ENCODE peak calls at places on chromosomes 16 and 17, in seven cellular contexts. One of them, this sample, is unnamed.

GRCh38 chr17:29146369-29146972 is 33.7 kb downstream of the MYO18A start:
- DNase-seq in heart left ventricle: no peak
- DNase-seq in body of pancreas: no peak
- DNase-seq in RWPE1: no peak
- DNase-seq in mammary epithelial cell: no peak
- DNase-seq in right lobe of liver: no peak
- DNase-seq in keratinocyte: no peak
- DNase-seq in this sample: no peak

GRCh38 chr17:64632193-64632592 is 29.9 kb downstream of the SMURF2 start:
- DNase-seq in right lobe of liver: no peak
- DNase-seq in heart left ventricle: no peak
- DNase-seq in RWPE1: no peak
- DNase-seq in mammary epithelial cell: no peak
- DNase-seq in body of pancreas: no peak
- DNase-seq in keratinocyte: no peak
- DNase-seq in this sample: no peak

GRCh38 chr17:33142703-33143299 is 150.3 kb downstream of the ASIC2 start:
- DNase-seq in heart left ventricle: no peak
- DNase-seq in body of pancreas: no peak
- DNase-seq in keratinocyte: no peak
- DNase-seq in right lobe of liver: no peak
- DNase-seq in mammary epithelial cell: peak
- DNase-seq in RWPE1: peak
- DNase-seq in this sample: no peak

GRCh38 chr17:72555052-72555451 is 434.2 kb downstream of the SOX9 start:
- DNase-seq in right lobe of liver: no peak
- DNase-seq in heart left ventricle: no peak
- DNase-seq in RWPE1: no peak
- DNase-seq in mammary epithelial cell: no peak
- DNase-seq in keratinocyte: no peak
- DNase-seq in body of pancreas: no peak
- DNase-seq in this sample: peak

GRCh38 chr17:30224419-30224960 is 11.0 kb downstream of the SLC6A4 start:
- DNase-seq in mammary epithelial cell: no peak
- DNase-seq in RWPE1: no peak
- DNase-seq in heart left ventricle: no peak
- DNase-seq in body of pancreas: no peak
- DNase-seq in right lobe of liver: no peak
- DNase-seq in keratinocyte: no peak
- DNase-seq in this sample: no peak

GRCh38 chr16:86319871-86320270 is 190.5 kb upstream of the FOXF1 start:
- DNase-seq in body of pancreas: no peak
- DNase-seq in RWPE1: no peak
- DNase-seq in mammary epithelial cell: no peak
- DNase-seq in right lobe of liver: no peak
- DNase-seq in keratinocyte: no peak
- DNase-seq in heart left ventricle: no peak
- DNase-seq in this sample: no peak

GRCh38 chr17:55717898-55718735 is 4.5 kb downstream of the TMEM100 start:
- DNase-seq in right lobe of liver: peak
- DNase-seq in keratinocyte: no peak
- DNase-seq in heart left ventricle: peak
- DNase-seq in body of pancreas: peak
- DNase-seq in mammary epithelial cell: peak
- DNase-seq in RWPE1: peak
- DNase-seq in this sample: peak

GRCh38 chr16:64121473-64121872 is 1000.4 kb downstream of the CDH11 start:
- DNase-seq in keratinocyte: peak
- DNase-seq in right lobe of liver: no peak
- DNase-seq in mammary epithelial cell: peak
- DNase-seq in heart left ventricle: no peak
- DNase-seq in body of pancreas: no peak
- DNase-seq in RWPE1: peak
- DNase-seq in this sample: no peak

GRCh38 chr17:40451420-40451819 is 8.2 kb downstream of the IGFBP4 start:
- DNase-seq in mammary epithelial cell: no peak
- DNase-seq in keratinocyte: no peak
- DNase-seq in right lobe of liver: peak
- DNase-seq in body of pancreas: peak
- DNase-seq in heart left ventricle: peak
- DNase-seq in RWPE1: no peak
- DNase-seq in this sample: peak

GRCh38 chr17:40452074-40452787 is 9.0 kb downstream of the IGFBP4 start:
- DNase-seq in body of pancreas: peak
- DNase-seq in RWPE1: no peak
- DNase-seq in mammary epithelial cell: no peak
- DNase-seq in keratinocyte: no peak
- DNase-seq in right lobe of liver: no peak
- DNase-seq in heart left ventricle: peak
- DNase-seq in this sample: peak

GRCh38 chr17:40450175-40450574 is 6.9 kb downstream of the IGFBP4 start:
- DNase-seq in heart left ventricle: peak
- DNase-seq in RWPE1: peak
- DNase-seq in keratinocyte: no peak
- DNase-seq in body of pancreas: peak
- DNase-seq in right lobe of liver: peak
- DNase-seq in mammary epithelial cell: peak
- DNase-seq in this sample: peak

GRCh38 chr17:40453881-40454630 is 10.8 kb downstream of the IGFBP4 start:
- DNase-seq in body of pancreas: no peak
- DNase-seq in mammary epithelial cell: no peak
- DNase-seq in right lobe of liver: no peak
- DNase-seq in RWPE1: no peak
- DNase-seq in heart left ventricle: no peak
- DNase-seq in keratinocyte: no peak
- DNase-seq in this sample: no peak

DNA sequence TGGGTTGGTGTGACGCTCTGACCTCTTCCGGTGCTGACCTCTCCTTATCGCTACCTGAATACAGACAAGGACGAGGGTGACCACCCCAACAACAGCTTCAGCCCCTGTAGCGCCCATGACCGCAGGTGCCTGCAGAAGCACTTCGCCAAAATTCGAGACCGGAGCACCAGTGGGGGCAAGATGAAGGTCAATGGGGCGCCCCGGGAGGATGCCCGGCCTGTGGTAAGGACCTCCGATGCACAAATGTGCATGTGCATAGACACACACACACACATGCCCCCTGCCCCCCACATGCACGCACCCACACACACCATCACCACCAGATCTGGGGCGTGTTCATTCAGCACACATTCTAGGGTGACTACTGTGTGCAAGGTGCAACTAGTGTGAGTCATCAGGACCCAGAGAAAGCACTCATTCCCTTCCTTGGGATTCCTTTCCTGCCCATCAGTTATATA is 9.7 kb downstream of the IGFBP4 start:
- DNase-seq in right lobe of liver: no peak
- DNase-seq in mammary epithelial cell: peak
- DNase-seq in keratinocyte: no peak
- DNase-seq in RWPE1: peak
- DNase-seq in heart left ventricle: no peak
- DNase-seq in body of pancreas: no peak
- DNase-seq in this sample: peak
- H3K27ac ChIP-seq in right lobe of liver: peak
- H3K27ac ChIP-seq in mammary epithelial cell: no peak
- H3K27ac ChIP-seq in keratinocyte: no peak
- H3K27ac ChIP-seq in RWPE1: peak
- H3K27ac ChIP-seq in heart left ventricle: no peak
- H3K27ac ChIP-seq in body of pancreas: no peak
- H3K27ac ChIP-seq in this sample: peak

GRCh38 chr17:73652886-73653480 is 8.7 kb upstream of the SDK2 start:
- DNase-seq in mammary epithelial cell: no peak
- DNase-seq in RWPE1: no peak
- DNase-seq in keratinocyte: no peak
- DNase-seq in heart left ventricle: no peak
- DNase-seq in body of pancreas: no peak
- DNase-seq in right lobe of liver: no peak
- DNase-seq in this sample: no peak

GRCh38 chr17:73653810-73654209 is 9.6 kb upstream of the SDK2 start:
- DNase-seq in body of pancreas: no peak
- DNase-seq in mammary epithelial cell: no peak
- DNase-seq in RWPE1: no peak
- DNase-seq in keratinocyte: no peak
- DNase-seq in heart left ventricle: no peak
- DNase-seq in right lobe of liver: no peak
- DNase-seq in this sample: no peak

GRCh38 chr17:73654241-73654640 is 10.0 kb upstream of the SDK2 start:
- DNase-seq in heart left ventricle: no peak
- DNase-seq in body of pancreas: no peak
- DNase-seq in keratinocyte: no peak
- DNase-seq in mammary epithelial cell: no peak
- DNase-seq in RWPE1: no peak
- DNase-seq in right lobe of liver: no peak
- DNase-seq in this sample: no peak

GRCh38 chr17:73658821-73659220 is 14.6 kb upstream of the SDK2 start:
- DNase-seq in mammary epithelial cell: no peak
- DNase-seq in RWPE1: no peak
- DNase-seq in right lobe of liver: no peak
- DNase-seq in keratinocyte: no peak
- DNase-seq in body of pancreas: no peak
- DNase-seq in heart left ventricle: no peak
- DNase-seq in this sample: no peak

DNA sequence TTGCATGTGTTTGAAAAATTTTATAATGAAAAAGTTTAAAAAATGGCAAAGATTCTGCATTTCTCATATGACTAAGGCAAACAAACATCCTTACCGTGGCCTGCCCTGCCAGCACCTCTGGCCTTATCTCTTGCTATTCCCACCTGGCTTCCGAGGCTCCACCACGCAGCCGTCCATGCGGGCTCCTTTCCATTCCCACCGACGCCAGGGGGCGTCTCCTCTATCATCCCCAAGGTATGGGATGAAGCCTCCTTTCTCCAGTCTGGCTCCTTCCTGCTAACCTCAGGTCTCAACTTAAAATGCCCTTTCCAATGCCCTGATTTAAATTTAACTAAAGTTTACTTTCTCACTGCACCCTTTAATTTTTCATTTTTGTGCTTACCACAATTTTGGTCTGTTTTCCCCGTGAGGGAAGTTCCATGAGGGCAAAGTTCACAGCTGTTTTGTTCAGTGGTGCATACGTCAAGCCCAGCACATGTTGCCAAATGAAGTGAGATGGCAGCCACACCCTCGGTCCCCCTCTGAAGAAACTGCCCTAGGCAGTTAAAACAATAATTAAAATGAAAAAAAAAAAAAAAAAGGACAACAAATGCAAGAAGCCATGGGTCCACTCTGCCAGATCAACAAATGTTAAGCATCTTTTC is 13.3 kb upstream of the SDK2 start:
- DNase-seq in RWPE1: peak
- DNase-seq in right lobe of liver: peak
- DNase-seq in mammary epithelial cell: peak
- DNase-seq in keratinocyte: no peak
- DNase-seq in heart left ventricle: no peak
- DNase-seq in body of pancreas: peak
- DNase-seq in this sample: peak
- TF ChIP-seq CTCF in RWPE1: peak
- TF ChIP-seq CTCF in right lobe of liver: peak
- TF ChIP-seq CTCF in mammary epithelial cell: peak
- TF ChIP-seq CTCF in keratinocyte: peak
- TF ChIP-seq CTCF in heart left ventricle: peak
- TF ChIP-seq CTCF in body of pancreas: peak
- TF ChIP-seq CTCF in this sample: peak

DNA sequence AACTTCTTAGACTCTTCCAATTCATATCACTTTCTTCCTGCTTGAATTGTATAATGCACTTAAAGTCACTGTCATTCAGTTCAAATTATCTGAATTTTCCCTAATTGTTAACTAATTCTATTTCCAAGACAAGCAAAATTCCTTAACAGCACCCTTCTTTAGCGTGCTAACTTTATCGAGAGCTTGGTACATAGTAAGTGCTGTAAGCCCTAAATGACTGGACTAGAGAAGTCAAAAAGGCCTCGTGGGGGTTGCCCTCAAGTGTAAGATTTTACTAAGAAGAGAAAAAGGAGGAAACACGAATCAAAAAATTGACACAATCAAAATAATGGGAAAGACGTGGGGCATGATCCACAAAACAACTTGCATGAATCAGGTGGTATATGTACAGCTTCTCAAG is 11.3 kb downstream of the KANSL1 start:
- DNase-seq in mammary epithelial cell: no peak
- DNase-seq in right lobe of liver: no peak
- DNase-seq in keratinocyte: no peak
- DNase-seq in body of pancreas: no peak
- DNase-seq in RWPE1: no peak
- DNase-seq in heart left ventricle: no peak
- DNase-seq in this sample: no peak
- H3K27ac ChIP-seq in mammary epithelial cell: no peak
- H3K27ac ChIP-seq in right lobe of liver: no peak
- H3K27ac ChIP-seq in keratinocyte: no peak
- H3K27ac ChIP-seq in body of pancreas: no peak
- H3K27ac ChIP-seq in RWPE1: no peak
- H3K27ac ChIP-seq in heart left ventricle: no peak
- H3K27ac ChIP-seq in this sample: no peak

GRCh38 chr16:1575578-1575977 is 36.3 kb downstream of the IFT140 start:
- DNase-seq in keratinocyte: no peak
- DNase-seq in RWPE1: no peak
- DNase-seq in mammary epithelial cell: no peak
- DNase-seq in heart left ventricle: no peak
- DNase-seq in body of pancreas: no peak
- DNase-seq in right lobe of liver: no peak
- DNase-seq in this sample: no peak

GRCh38 chr16:1573301-1573700 is 38.6 kb downstream of the IFT140 start:
- DNase-seq in RWPE1: no peak
- DNase-seq in mammary epithelial cell: no peak
- DNase-seq in right lobe of liver: no peak
- DNase-seq in heart left ventricle: no peak
- DNase-seq in keratinocyte: no peak
- DNase-seq in body of pancreas: no peak
- DNase-seq in this sample: no peak

GRCh38 chr16:1572664-1573063 is 39.2 kb downstream of the TMEM204 start:
- DNase-seq in keratinocyte: no peak
- DNase-seq in heart left ventricle: no peak
- DNase-seq in body of pancreas: no peak
- DNase-seq in mammary epithelial cell: no peak
- DNase-seq in RWPE1: no peak
- DNase-seq in right lobe of liver: no peak
- DNase-seq in this sample: no peak

GRCh38 chr16:1567988-1568387 is 34.5 kb downstream of the TMEM204 start:
- DNase-seq in right lobe of liver: no peak
- DNase-seq in keratinocyte: no peak
- DNase-seq in mammary epithelial cell: no peak
- DNase-seq in heart left ventricle: no peak
- DNase-seq in RWPE1: no peak
- DNase-seq in body of pancreas: no peak
- DNase-seq in this sample: no peak

DNA sequence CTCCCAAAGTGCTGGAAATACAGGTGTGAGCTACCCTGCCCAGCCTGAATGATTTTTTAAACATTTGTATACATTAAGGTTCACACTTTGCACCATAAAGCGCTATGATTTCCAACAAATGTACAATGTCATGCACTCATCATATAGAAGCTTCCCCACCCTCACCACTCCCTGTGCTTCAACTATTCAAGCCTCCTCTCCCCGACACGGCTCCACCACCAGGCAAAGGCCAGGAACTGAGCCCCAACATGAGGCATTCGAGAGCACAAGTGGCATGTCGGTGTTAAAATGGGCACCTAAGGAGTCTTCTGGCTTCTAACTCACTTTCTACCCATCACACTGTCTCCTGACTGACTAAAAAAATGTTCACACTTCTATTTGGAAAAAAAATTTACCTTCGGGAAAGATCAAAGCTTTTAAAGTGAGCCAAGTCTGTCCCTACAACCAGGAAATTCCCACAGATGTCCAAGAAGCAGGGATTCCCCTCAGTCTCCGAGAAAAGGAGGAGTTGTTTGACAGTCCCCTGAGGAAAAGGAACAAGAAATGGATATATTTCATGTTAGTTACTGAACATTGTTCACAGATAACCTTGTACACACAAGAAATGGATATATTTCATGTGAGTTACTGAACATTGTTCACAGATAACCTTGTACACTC is 37.7 kb downstream of the TMEM204 start:
- DNase-seq in mammary epithelial cell: no peak
- DNase-seq in heart left ventricle: no peak
- DNase-seq in body of pancreas: no peak
- DNase-seq in keratinocyte: no peak
- DNase-seq in right lobe of liver: no peak
- DNase-seq in RWPE1: no peak
- DNase-seq in this sample: no peak
- TF ChIP-seq CTCF in mammary epithelial cell: no peak
- TF ChIP-seq CTCF in heart left ventricle: no peak
- TF ChIP-seq CTCF in body of pancreas: no peak
- TF ChIP-seq CTCF in keratinocyte: no peak
- TF ChIP-seq CTCF in right lobe of liver: no peak
- TF ChIP-seq CTCF in RWPE1: no peak
- TF ChIP-seq CTCF in this sample: no peak

This sample was measured in Peyer's patch.